ENCODE peak calls at places on chromosomes 11 and 22, in six cellular contexts. V is breast epithelium, U is occipital lobe, C is type B pancreatic cell, Q is cardiac muscle cell, B is colonic mucosa. W is an unnamed sample.

GRCh38 chr22:20532256-20532993 is 25.0 kb downstream of the MED15 start:
- DNase-seq in B (no peak), C (no peak), Q (no peak), U (no peak), V (no peak), W (no peak)

GRCh38 chr22:25122136-25122764 is 77.4 kb upstream of the CRYBB3 start:
- DNase-seq in C (no peak), U (no peak), B (no peak), V (no peak), Q (no peak), W (no peak)

GRCh38 chr11:48148749-48149148 is 67.9 kb upstream of the OR4B1 start:
- DNase-seq in B (no peak), V (no peak), Q (no peak), C (no peak), U (no peak), W (no peak)

GRCh38 chr11:59753650-59754493 is 1.3 kb upstream of the STX3 start:
- DNase-seq in V (peak), Q (peak), U (peak), B (peak), C (peak), W (peak)

GRCh38 chr22:44403166-44403565 is 90.4 kb upstream of the SHISAL1 start:
- DNase-seq in C (no peak), U (no peak), B (no peak), V (peak), Q (no peak), W (no peak)

GRCh38 chr22:37342065-37342464 is 59.8 kb downstream of the CYTH4 start:
- DNase-seq in U (no peak), C (no peak), Q (no peak), V (no peak), B (no peak), W (no peak)

GRCh38 chr11:65584723-65585171 is 8.9 kb downstream of the EHBP1L1 start:
- DNase-seq in C (no peak), Q (no peak), B (no peak), V (no peak), U (peak), W (no peak)

GRCh38 chr11:11607772-11608171 is 14.0 kb downstream of the GALNT18 start:
- DNase-seq in C (no peak), Q (no peak), U (no peak), V (no peak), B (no peak), W (no peak)

GRCh38 chr22:22424210-22424800 is 84.2 kb downstream of the ZNF280B start:
- DNase-seq in B (no peak), Q (peak), U (no peak), C (no peak), V (no peak), W (no peak)

GRCh38 chr11:69278091-69278867 is 15.7 kb upstream of the MYEOV start:
- DNase-seq in U (no peak), B (peak), C (no peak), V (no peak), Q (no peak), W (no peak)

GRCh38 chr11:125743681-125744080 is 2.4 kb upstream of the PATE1 start:
- DNase-seq in B (no peak), U (no peak), C (no peak), V (no peak), Q (no peak), W (no peak)

GRCh38 chr11:96073536-96073935 is 149.6 kb upstream of the MTMR2 start:
- DNase-seq in B (no peak), Q (no peak), V (no peak), C (no peak), U (no peak), W (no peak)

GRCh38 chr11:78313898-78314297 is 103.7 kb downstream of the GAB2 start:
- DNase-seq in Q (no peak), C (no peak), V (no peak), U (no peak), B (peak), W (no peak)

GRCh38 chr11:120819003-120819402 is 204.9 kb upstream of the TBCEL start:
- DNase-seq in C (no peak), Q (no peak), V (peak), B (no peak), U (no peak), W (no peak)

GRCh38 chr22:20430101-20430640 is 7.5 kb downstream of the SCARF2 start:
- DNase-seq in C (no peak), V (no peak), Q (no peak), U (no peak), B (no peak), W (no peak)

GRCh38 chr11:124916370-124916710 is 2.7 kb upstream of the HEPN1 start:
- DNase-seq in C (no peak), Q (no peak), B (no peak), V (no peak), U (no peak), W (no peak)

GRCh38 chr22:33781396-33781795 is 138.9 kb downstream of the LARGE1 start:
- DNase-seq in B (no peak), C (no peak), Q (peak), V (no peak), U (no peak), W (no peak)

GRCh38 chr11:132448334-132448995 is 1078.0 kb downstream of the NTM start:
- DNase-seq in Q (no peak), B (no peak), U (no peak), C (no peak), V (no peak), W (no peak)

GRCh38 chr11:119094816-119095065 is 6.9 kb downstream of the DPAGT1 start:
- DNase-seq in B (peak), V (peak), C (no peak), Q (peak), U (peak), W (no peak)

W was measured in A549.